ENCODE peak calls at places on chromosomes 12 and 14, in seven cellular contexts. Q is stimulated activated CD8-positive, alpha-beta memory T cell treated with anti-CD3 and anti-CD28 coated beads, Interleukin-7, amount 100 ng/mL, for 48 hours; C is nephron progenitor cell; S is stimulated activated CD4-positive, alpha-beta T cell treated with anti-CD3 and anti-CD28 coated beads, Interleukin-12 subunit alpha, Interleukin-12 subunit beta, amount 100 ng/mL, for 4 hours; L is fibroblast of villous mesenchyme; B is NB4; F is occipital lobe. E is an unnamed sample.

GRCh38 chr12:63362801-63363200 is 211.8 kb upstream of the AVPR1A start:
- DNase-seq in S (no peak), B (no peak), C (no peak), F (no peak), L (peak), Q (no peak), E (no peak)

GRCh38 chr12:106291342-106291741 is 11.2 kb upstream of the TCP11L2 start:
- DNase-seq in L (no peak), B (no peak), C (no peak), Q (no peak), F (no peak), S (no peak), E (no peak)

GRCh38 chr12:12081836-12082497 is 11.2 kb downstream of the BCL2L14 start:
- DNase-seq in L (peak), F (no peak), Q (no peak), C (no peak), B (peak), S (no peak), E (peak)

GRCh38 chr12:15996254-15996653 is 85.1 kb downstream of the DERA start:
- DNase-seq in C (no peak), L (peak), F (no peak), B (peak), Q (no peak), S (no peak), E (peak)

GRCh38 chr14:74161526-74162158 is 76.9 kb downstream of the LIN52 start:
- DNase-seq in C (no peak), S (no peak), Q (no peak), B (no peak), L (no peak), F (no peak), E (no peak)

GRCh38 chr14:20802341-20803084 is at the start of gene RNASE1:
- DNase-seq in Q (no peak), S (no peak), B (no peak), C (no peak), F (peak), L (no peak), E (no peak)

GRCh38 chr14:81400202-81400678 is at the start of gene STON2:
- DNase-seq in Q (no peak), B (peak), L (peak), F (no peak), S (no peak), C (no peak), E (peak)

GRCh38 chr12:19967001-19967400 is 401.3 kb upstream of the PDE3A start:
- DNase-seq in F (no peak), Q (no peak), C (no peak), B (no peak), S (no peak), L (no peak), E (no peak)

GRCh38 chr12:70549340-70550179 is 87.7 kb downstream of the PTPRB start:
- DNase-seq in C (no peak), S (no peak), B (no peak), L (no peak), F (no peak), Q (no peak), E (no peak)

GRCh38 chr14:54669759-54670630 is 103.1 kb downstream of the SAMD4A start:
- DNase-seq in Q (no peak), F (no peak), L (peak), S (no peak), B (no peak), C (no peak), E (no peak)

GRCh38 chr14:101334656-101335055 is 226.6 kb upstream of the DIO3 start:
- DNase-seq in F (no peak), L (no peak), S (no peak), Q (no peak), C (no peak), B (no peak), E (no peak)

GRCh38 chr12:75460194-75460593 is 20.4 kb upstream of the GLIPR1 start:
- DNase-seq in L (peak), F (no peak), S (no peak), C (no peak), Q (no peak), B (no peak), E (no peak)

GRCh38 chr12:55188974-55189556 is 31.8 kb upstream of the OR10A7 start:
- DNase-seq in B (peak), C (peak), S (no peak), F (no peak), L (peak), Q (no peak), E (peak)

GRCh38 chr14:64724578-64724930 is 20.3 kb downstream of the PLEKHG3 start:
- DNase-seq in B (no peak), S (no peak), Q (no peak), C (no peak), F (no peak), L (no peak), E (no peak)